ENCODE peak calls at places on chromosome 18, in six cellular contexts. M, U, Y, V, I and X are unnamed samples.

GRCh38 chr18:66107546-66107945 is 356.7 kb downstream of the CDH7 start:
- DNase-seq in I (no peak), Y (no peak), U (no peak), V (no peak), M (no peak), X (no peak)

GRCh38 chr18:35808796-35809195 is 163.7 kb upstream of the RMP24 start:
- DNase-seq in V (no peak), I (no peak), U (no peak), Y (no peak), M (no peak), X (no peak)

GRCh38 chr18:79117791-79118190 is 48.6 kb downstream of the ATP9B start:
- DNase-seq in Y (no peak), U (peak), V (no peak), I (no peak), M (no peak), X (no peak)

GRCh38 chr18:39453356-39453755 is 1887.8 kb upstream of the CELF4 start:
- DNase-seq in Y (no peak), I (no peak), U (no peak), M (no peak), V (no peak), X (no peak)

GRCh38 chr18:13973061-13973460 is 57.7 kb upstream of the MC2R start:
- DNase-seq in M (no peak), I (no peak), U (no peak), Y (no peak), V (no peak), X (no peak)

GRCh38 chr18:9182852-9183399 is 46.3 kb downstream of the ANKRD12 start:
- DNase-seq in M (no peak), I (no peak), Y (no peak), V (no peak), U (no peak), X (no peak)

GRCh38 chr18:39414009-39414700 is 1848.6 kb upstream of the CELF4 start:
- DNase-seq in U (peak), I (no peak), V (no peak), Y (no peak), M (no peak), X (no peak)

GRCh38 chr18:39962546-39962945 is 1992.5 kb upstream of the PIK3C3 start:
- DNase-seq in V (no peak), Y (no peak), I (no peak), M (no peak), U (no peak), X (no peak)

GRCh38 chr18:28331551-28331950 is 154.6 kb upstream of the CDH2 start:
- DNase-seq in M (no peak), V (no peak), Y (no peak), U (no peak), I (no peak), X (no peak)

GRCh38 chr18:9348766-9349165 is 14.2 kb downstream of the TWSG1 start:
- DNase-seq in M (no peak), I (no peak), Y (no peak), U (peak), V (no peak), X (no peak)

GRCh38 chr18:24979223-24979622 is 372.7 kb downstream of the ZNF521 start:
- DNase-seq in Y (no peak), V (no peak), U (no peak), I (no peak), M (no peak), X (no peak)

GRCh38 chr18:13296868-13297574 is 78.5 kb downstream of the LDLRAD4 start:
- DNase-seq in I (no peak), V (no peak), Y (no peak), U (no peak), M (no peak), X (no peak)

GRCh38 chr18:79200546-79201268 is 131.5 kb downstream of the ATP9B start:
- DNase-seq in U (peak), I (peak), V (no peak), M (no peak), Y (peak), X (peak)

GRCh38 chr18:57142361-57142760 is 4.5 kb upstream of the BOD1L2 start:
- DNase-seq in Y (no peak), V (no peak), I (no peak), M (no peak), U (no peak), X (no peak)

GRCh38 chr18:25686960-25687520 is 335.1 kb upstream of the ZNF521 start:
- DNase-seq in I (no peak), V (no peak), M (no peak), U (peak), Y (no peak), X (no peak)

GRCh38 chr18:46676162-46676830 is 19.3 kb upstream of the LOXHD1 start:
- DNase-seq in Y (no peak), U (peak), M (no peak), I (no peak), V (no peak), X (no peak)

GRCh38 chr18:58254873-58255511 is 211.0 kb downstream of the NEDD4L start:
- DNase-seq in M (no peak), U (no peak), Y (peak), V (no peak), I (no peak), X (no peak)

GRCh38 chr18:43563780-43564179 is 286.5 kb upstream of the SYT4 start:
- DNase-seq in M (no peak), I (no peak), Y (no peak), U (peak), V (peak), X (no peak)

GRCh38 chr18:11901826-11902438 is 6.2 kb downstream of the MPPE1 start:
- DNase-seq in Y (no peak), M (peak), V (no peak), I (no peak), U (no peak), X (no peak)

GRCh38 chr18:55634545-55634944 is 46.6 kb upstream of the TCF4 start:
- DNase-seq in Y (no peak), V (no peak), I (no peak), M (no peak), U (peak), X (no peak)

GRCh38 chr18:379665-380356 is 112.0 kb upstream of the THOC1 start:
- DNase-seq in M (no peak), Y (no peak), U (no peak), V (no peak), I (no peak), X (no peak)

GRCh38 chr18:22015156-22015555 is 154.2 kb upstream of the GATA6 start:
- DNase-seq in Y (no peak), U (no peak), M (no peak), I (no peak), V (no peak), X (no peak)

GRCh38 chr18:66393463-66393862 is 210.4 kb downstream of the CDH19 start:
- DNase-seq in M (no peak), Y (no peak), V (no peak), U (no peak), I (no peak), X (no peak)

GRCh38 chr18:60676807-60677206 is 304.2 kb upstream of the MC4R start:
- DNase-seq in M (no peak), I (no peak), V (no peak), Y (no peak), U (no peak), X (no peak)

GRCh38 chr18:56747032-56747658 is 96.0 kb downstream of the WDR7 start:
- DNase-seq in M (no peak), Y (no peak), U (no peak), V (no peak), I (no peak), X (no peak)

GRCh38 chr18:75915941-75916640 is 488.6 kb upstream of the SMIM21 start:
- DNase-seq in M (no peak), U (no peak), V (no peak), Y (no peak), I (no peak), X (no peak)

GRCh38 chr18:67628674-67629073 is 112.2 kb upstream of the DSEL start:
- DNase-seq in U (no peak), V (no peak), Y (no peak), I (no peak), M (no peak), X (no peak)

GRCh38 chr18:74996055-74996454 is 212.9 kb downstream of the PTGR3 start:
- DNase-seq in V (no peak), M (no peak), U (no peak), Y (no peak), I (no peak), X (no peak)

GRCh38 chr18:63924551-63924950 is 16.8 kb downstream of the SERPINB10 start:
- DNase-seq in I (no peak), Y (no peak), V (no peak), U (no peak), M (no peak), X (no peak)

GRCh38 chr18:63930774-63931354 is 18.2 kb upstream of the HMSD start:
- DNase-seq in U (no peak), V (no peak), I (no peak), M (no peak), Y (no peak), X (no peak)

DNA sequence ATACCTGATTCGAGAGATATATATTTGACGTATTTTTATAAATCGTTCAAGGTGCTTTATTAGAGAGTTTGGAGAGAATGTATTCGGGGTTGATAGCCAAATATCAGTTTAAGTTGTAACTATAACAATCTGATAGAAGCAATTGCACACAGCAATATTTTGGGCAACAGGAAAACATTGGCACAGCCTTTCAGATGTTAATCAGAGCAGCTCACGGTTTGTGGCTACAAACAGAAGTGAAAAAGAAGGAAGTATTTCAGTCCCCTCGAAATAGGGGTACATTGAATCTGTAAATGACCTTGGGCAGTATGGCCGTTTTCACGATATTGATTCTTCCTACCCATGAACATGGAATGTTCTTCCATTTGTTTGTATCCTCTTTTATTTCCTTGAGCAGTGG is 20.6 kb downstream of the SERPINB10 start:
- DNase-seq in M (no peak), I (no peak), V (no peak), Y (no peak), U (no peak), X (no peak)
- TF ChIP-seq POLR2AphosphoS5 in M (no peak), I (no peak), V (no peak), Y (no peak), U (no peak), X (no peak)

DNA sequence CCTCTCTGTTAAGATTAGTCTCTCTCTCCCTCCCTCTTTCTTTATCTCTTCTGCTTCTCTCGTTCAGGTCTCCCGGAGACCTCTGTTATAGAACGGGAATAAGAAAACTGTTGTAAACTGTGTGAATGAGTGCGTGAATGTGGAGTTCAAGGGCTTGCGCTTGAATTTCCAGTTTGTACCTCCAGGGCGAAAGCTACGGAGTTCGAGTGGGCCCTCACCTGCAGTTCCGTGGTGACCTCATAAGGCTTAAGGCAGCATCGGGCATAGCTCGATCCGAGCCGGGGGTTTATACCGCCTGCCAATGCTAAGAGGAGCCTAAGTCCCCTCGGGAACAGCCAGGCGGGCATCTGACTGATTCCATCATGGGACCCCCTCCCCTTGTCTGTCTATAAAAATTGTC is 26.5 kb downstream of the SKA1 start:
- DNase-seq in M (peak), U (no peak), I (no peak), V (no peak), Y (no peak), X (no peak)
- TF ChIP-seq POLR2AphosphoS5 in M (no peak), U (no peak), I (no peak), V (no peak), Y (no peak), X (no peak)

GRCh38 chr18:23238152-23238531 is 102.9 kb downstream of the CABLES1 start:
- DNase-seq in U (peak), I (peak), Y (peak), V (peak), M (no peak), X (no peak)
- TF ChIP-seq POLR2AphosphoS5 in U (no peak), I (no peak), Y (no peak), V (peak), M (no peak), X (peak)

GRCh38 chr18:59323931-59324622 is 5.6 kb upstream of the CPLX4 start:
- DNase-seq in I (no peak), M (no peak), Y (no peak), V (no peak), U (no peak), X (no peak)
- TF ChIP-seq POLR2AphosphoS5 in I (no peak), M (no peak), Y (no peak), V (no peak), U (no peak), X (no peak)

GRCh38 chr18:34224423-34225217 is at the start of gene NOL4:
- DNase-seq in I (peak), U (peak), Y (peak), M (no peak), V (peak), X (no peak)
- TF ChIP-seq POLR2AphosphoS5 in I (no peak), U (no peak), Y (no peak), M (no peak), V (no peak), X (no peak)

DNA sequence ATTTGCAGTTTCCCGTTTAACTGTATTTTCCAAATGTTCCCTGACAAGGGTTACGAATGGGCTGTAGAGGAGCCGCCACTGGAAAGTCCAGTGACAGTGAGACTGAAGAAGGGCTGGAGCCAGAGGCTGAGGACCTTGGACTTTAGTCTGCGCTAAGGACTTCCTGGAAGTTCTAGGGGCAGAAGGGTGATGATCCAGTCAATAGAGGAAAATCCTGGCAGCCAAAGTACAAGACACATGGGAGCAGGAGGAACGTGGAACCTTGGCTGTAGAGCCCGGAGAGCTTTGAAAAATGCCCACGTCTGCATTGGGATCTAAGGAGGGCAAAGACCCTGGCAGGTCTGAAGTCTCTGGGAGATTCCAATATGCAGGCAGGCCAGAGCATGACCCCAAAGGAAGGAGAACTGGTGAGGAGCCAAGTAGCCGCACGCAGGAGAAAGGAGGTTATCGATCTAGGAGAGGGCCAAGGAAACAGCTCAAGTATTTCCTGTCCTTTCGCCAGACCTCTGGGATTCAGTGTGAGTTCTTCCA is 28.5 kb downstream of the MBP start:
- DNase-seq in M (no peak), I (no peak), U (peak), V (no peak), Y (no peak), X (peak)
- TF ChIP-seq POLR2AphosphoS5 in M (no peak), I (no peak), U (peak), V (peak), Y (no peak), X (no peak)

DNA sequence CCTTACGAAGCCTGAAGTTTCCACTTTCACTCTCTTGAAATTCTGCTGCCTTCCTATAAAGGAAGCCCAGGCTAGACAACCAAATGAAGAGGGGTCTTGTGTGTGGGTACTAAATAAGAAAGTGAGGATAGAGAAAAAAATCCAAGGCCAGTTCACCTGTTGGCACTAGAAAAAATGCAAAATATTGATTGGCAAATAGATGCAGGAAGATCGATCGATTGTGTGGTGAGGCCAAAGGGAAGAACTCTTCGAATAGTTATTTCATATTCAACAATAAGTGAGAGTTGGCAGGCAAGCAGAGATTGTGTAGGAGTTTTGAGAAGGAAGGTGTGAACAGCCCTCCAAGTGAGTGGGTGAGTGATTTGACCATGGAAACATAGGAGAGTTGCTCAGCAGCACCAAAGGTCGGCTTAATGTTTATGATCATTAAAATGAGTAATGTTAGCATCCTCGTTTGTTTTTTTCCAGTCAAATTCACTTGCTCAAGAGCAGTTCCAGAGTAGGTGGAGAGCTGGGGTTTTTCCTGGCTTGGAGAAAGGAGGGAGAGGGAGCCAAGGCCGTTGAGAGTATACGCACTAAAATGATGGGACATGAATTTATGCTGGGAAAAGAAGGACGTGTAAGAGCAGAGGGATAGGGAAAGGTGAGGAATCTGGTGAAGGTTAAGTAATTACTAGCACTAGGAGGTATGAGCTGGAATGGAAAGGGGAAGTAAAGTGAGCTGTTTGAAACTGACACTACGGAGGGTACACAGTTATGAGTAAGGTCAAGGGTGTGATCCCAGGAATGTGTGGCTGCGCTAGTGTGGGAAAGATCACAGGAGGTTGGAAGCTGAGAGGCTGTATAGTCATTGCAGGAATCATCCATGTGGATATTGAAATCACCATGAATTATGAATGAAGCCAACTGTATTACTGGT is 1.1 kb upstream of the NAPG start:
- DNase-seq in Y (no peak), M (no peak), V (no peak), U (no peak), I (no peak), X (no peak)
- TF ChIP-seq POLR2AphosphoS5 in Y (no peak), M (no peak), V (no peak), U (no peak), I (no peak), X (no peak)

GRCh38 chr18:31685097-31686082 is 1.0 kb upstream of the B4GALT6 start:
- DNase-seq in V (peak), Y (peak), I (peak), U (peak), M (peak), X (no peak)
- TF ChIP-seq POLR2AphosphoS5 in V (peak), Y (peak), I (no peak), U (peak), M (no peak), X (no peak)

GRCh38 chr18:48715651-48716354 is 177.0 kb downstream of the CTIF start:
- DNase-seq in U (no peak), M (no peak), V (no peak), I (peak), Y (no peak), X (no peak)
- TF ChIP-seq POLR2AphosphoS5 in U (no peak), M (no peak), V (no peak), I (peak), Y (no peak), X (no peak)

GRCh38 chr18:3605562-3606443 is 155.8 kb downstream of the TGIF1 start:
- DNase-seq in I (no peak), M (peak), Y (no peak), V (no peak), U (peak), X (no peak)
- TF ChIP-seq POLR2AphosphoS5 in I (no peak), M (peak), Y (peak), V (peak), U (peak), X (no peak)